ENCODE peak calls at places on chromosomes 13 and 19, in six cellular contexts. K, Y, T, Q, U and N are unnamed samples.

GRCh38 chr19:4970558-4971423 is 1.9 kb downstream of the KDM4B start:
- DNase-seq in K (no peak), Y (peak), T (no peak), Q (peak), U (peak), N (peak)

GRCh38 chr19:15101479-15102082 is 5.6 kb upstream of the SYDE1 start:
- DNase-seq in K (no peak), Y (peak), T (no peak), Q (peak), U (peak), N (peak)

GRCh38 chr13:28819046-28819747 is 942 bp upstream of the MTUS2 start:
- DNase-seq in K (no peak), Y (no peak), T (no peak), Q (peak), U (no peak), N (no peak)

GRCh38 chr19:6030214-6030507 is 52.2 kb upstream of the RANBP3 start:
- DNase-seq in K (no peak), Y (no peak), T (no peak), Q (no peak), U (no peak), N (no peak)

GRCh38 chr19:33700408-33700757 is 78.6 kb downstream of the CHST8 start:
- DNase-seq in K (no peak), Y (peak), T (no peak), Q (no peak), U (no peak), N (no peak)

GRCh38 chr19:7607874-7608560 is 12.4 kb downstream of the CAMSAP3 start:
- DNase-seq in K (no peak), Y (no peak), T (no peak), Q (no peak), U (no peak), N (no peak)

GRCh38 chr19:52230685-52231084 is 38.7 kb upstream of the ZNF766 start:
- DNase-seq in K (no peak), Y (no peak), T (no peak), Q (no peak), U (no peak), N (no peak)

GRCh38 chr19:55147408-55148251 is 1.4 kb downstream of the TNNT1 start:
- DNase-seq in K (no peak), Y (peak), T (no peak), Q (peak), U (no peak), N (no peak)

GRCh38 chr19:31278555-31279435 is 70.4 kb downstream of the TSHZ3 start:
- DNase-seq in K (no peak), Y (no peak), T (no peak), Q (no peak), U (no peak), N (no peak)

GRCh38 chr13:85230754-85231153 is 568.5 kb downstream of the SLITRK6 start:
- DNase-seq in K (no peak), Y (no peak), T (no peak), Q (no peak), U (no peak), N (no peak)

GRCh38 chr19:55493052-55493649 is 4.9 kb downstream of the SSC5D start:
- DNase-seq in K (no peak), Y (no peak), T (no peak), Q (no peak), U (no peak), N (no peak)

GRCh38 chr19:39246951-39247669 is 1.5 kb downstream of the IFNL4 start:
- DNase-seq in K (no peak), Y (no peak), T (no peak), Q (peak), U (no peak), N (no peak)

GRCh38 chr13:51785592-51786424 is 18.2 kb downstream of the DHRS12 start:
- DNase-seq in K (no peak), Y (peak), T (no peak), Q (no peak), U (no peak), N (no peak)

GRCh38 chr13:34030782-34031181 is 212.8 kb downstream of the RFC3 start:
- DNase-seq in K (no peak), Y (no peak), T (no peak), Q (no peak), U (no peak), N (no peak)

GRCh38 chr19:3976495-3977241 is 5.8 kb upstream of the DAPK3 start:
- DNase-seq in K (no peak), Y (peak), T (no peak), Q (peak), U (no peak), N (peak)

GRCh38 chr13:111202745-111203144 is 87.6 kb downstream of the ARHGEF7 start:
- DNase-seq in K (no peak), Y (peak), T (no peak), Q (peak), U (no peak), N (peak)

GRCh38 chr13:65921933-65922332 is 1308.2 kb downstream of the PCDH9 start:
- DNase-seq in K (no peak), Y (no peak), T (no peak), Q (no peak), U (no peak), N (no peak)

GRCh38 chr13:26967119-26968038 is 204.2 kb downstream of the USP12 start:
- DNase-seq in K (no peak), Y (peak), T (no peak), Q (no peak), U (no peak), N (no peak)

GRCh38 chr13:97459215-97459772 is 25.3 kb downstream of the RAP2A start:
- DNase-seq in K (peak), Y (no peak), T (no peak), Q (no peak), U (no peak), N (no peak)

GRCh38 chr13:76723551-76724232 is 162.5 kb downstream of the KCTD12 start:
- DNase-seq in K (no peak), Y (no peak), T (peak), Q (no peak), U (no peak), N (peak)

GRCh38 chr13:100535401-100536135 is 53.0 kb downstream of the GGACT start:
- DNase-seq in K (no peak), Y (no peak), T (no peak), Q (no peak), U (no peak), N (no peak)

GRCh38 chr19:48868196-48868886 is at the start of gene PLEKHA4:
- DNase-seq in K (no peak), Y (peak), T (no peak), Q (peak), U (no peak), N (no peak)

GRCh38 chr19:46015080-46015960 is 7.5 kb downstream of the PGLYRP1 start:
- DNase-seq in K (no peak), Y (peak), T (peak), Q (peak), U (no peak), N (no peak)

GRCh38 chr13:102609696-102610095 is 12.9 kb downstream of the TPP2 start:
- DNase-seq in K (no peak), Y (no peak), T (no peak), Q (no peak), U (no peak), N (no peak)

GRCh38 chr13:36680918-36681317 is 7.1 kb downstream of the SERTM1 start:
- DNase-seq in K (no peak), Y (no peak), T (no peak), Q (no peak), U (no peak), N (no peak)

GRCh38 chr19:8251025-8251472 is 41.9 kb downstream of the CERS4 start:
- DNase-seq in K (no peak), Y (no peak), T (no peak), Q (no peak), U (no peak), N (no peak)

GRCh38 chr19:4654437-4655361 is 15.4 kb downstream of the TNFAIP8L1 start:
- DNase-seq in K (no peak), Y (no peak), T (no peak), Q (no peak), U (peak), N (peak)

GRCh38 chr13:30696278-30697176 is 38.8 kb upstream of the ALOX5AP start:
- DNase-seq in K (no peak), Y (no peak), T (no peak), Q (no peak), U (no peak), N (peak)

GRCh38 chr19:15154002-15154612 is 46.7 kb downstream of the NOTCH3 start:
- DNase-seq in K (no peak), Y (peak), T (no peak), Q (peak), U (peak), N (no peak)

GRCh38 chr13:110244096-110244830 is 62.7 kb downstream of the COL4A1 start:
- DNase-seq in K (no peak), Y (no peak), T (no peak), Q (no peak), U (no peak), N (no peak)

GRCh38 chr13:98487522-98487921 is 89.4 kb downstream of the STK24 start:
- DNase-seq in K (no peak), Y (no peak), T (no peak), Q (no peak), U (no peak), N (no peak)

GRCh38 chr19:46737761-46738171 is 8.1 kb upstream of the FKRP start:
- DNase-seq in K (no peak), Y (no peak), T (no peak), Q (no peak), U (no peak), N (no peak)

GRCh38 chr19:41144403-41144802 is 30.2 kb downstream of the CYP2F1 start:
- DNase-seq in K (peak), Y (peak), T (peak), Q (peak), U (peak), N (peak)

GRCh38 chr13:109979186-109979585 is 192.8 kb upstream of the IRS2 start:
- DNase-seq in K (no peak), Y (no peak), T (no peak), Q (no peak), U (no peak), N (no peak)

GRCh38 chr13:50444726-50445125 is 398.8 kb downstream of the DLEU7 start:
- DNase-seq in K (no peak), Y (no peak), T (no peak), Q (no peak), U (no peak), N (no peak)

GRCh38 chr19:46963093-46963734 is 56.4 kb upstream of the NPAS1 start:
- DNase-seq in K (no peak), Y (no peak), T (no peak), Q (no peak), U (no peak), N (no peak)

GRCh38 chr13:30333601-30334000 is 26.2 kb upstream of the KATNAL1 start:
- DNase-seq in K (no peak), Y (no peak), T (no peak), Q (no peak), U (no peak), N (no peak)

GRCh38 chr13:42401376-42401775 is 129.4 kb downstream of the AKAP11 start:
- DNase-seq in K (no peak), Y (no peak), T (no peak), Q (no peak), U (no peak), N (no peak)

GRCh38 chr13:26184791-26185250 is 37.3 kb downstream of the RNF6 start:
- DNase-seq in K (peak), Y (peak), T (no peak), Q (peak), U (peak), N (peak)

DNA sequence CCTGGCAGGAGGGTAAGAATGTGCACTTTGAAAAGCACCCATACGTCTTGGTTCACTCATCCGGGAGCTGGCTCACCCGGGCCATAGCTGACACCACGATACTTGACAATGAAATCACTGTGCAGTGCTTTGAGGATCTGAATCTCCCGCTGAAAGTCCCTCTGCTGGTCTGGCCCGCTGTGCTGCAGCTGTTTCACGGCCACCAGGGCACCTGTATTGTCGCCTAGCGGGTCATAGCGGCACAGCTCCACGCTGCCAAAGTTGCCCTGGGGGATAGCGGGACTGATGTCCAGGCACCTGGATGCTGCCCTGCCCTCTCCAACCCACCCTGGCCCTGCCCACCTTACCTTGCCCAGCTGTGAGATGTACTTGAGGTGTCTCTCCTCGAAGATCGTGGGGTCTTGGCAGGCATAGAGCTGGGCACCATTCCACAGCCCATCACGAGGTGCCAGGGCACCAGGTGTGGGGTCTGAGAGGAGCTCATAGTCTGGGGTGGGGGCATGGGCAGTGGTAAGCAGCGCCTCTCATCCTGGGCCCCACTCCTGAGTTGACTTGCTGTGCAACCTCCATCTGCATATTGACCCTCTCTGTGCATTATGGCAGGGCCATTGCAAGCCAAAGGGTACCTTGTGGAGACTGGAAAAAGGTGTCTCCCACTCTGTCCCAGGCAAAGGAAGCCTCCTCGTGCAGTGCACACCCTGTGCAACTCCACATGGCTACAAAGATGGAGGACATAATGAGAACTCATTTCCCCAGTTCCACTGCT is 11.3 kb upstream of the INSL3 start:
- DNase-seq in K (no peak), Y (no peak), T (no peak), Q (no peak), U (no peak), N (no peak)
- TF ChIP-seq GABPA in K (no peak), Y (no peak), T (no peak), Q (no peak), U (no peak), N (no peak)

GRCh38 chr19:35995655-35995993 is 636 bp downstream of the SDHAF1 start:
- DNase-seq in K (no peak), Y (peak), T (no peak), Q (peak), U (peak), N (peak)
- TF ChIP-seq GABPA in K (peak), Y (peak), T (no peak), Q (no peak), U (peak), N (no peak)

GRCh38 chr19:43445426-43445825 is 20.0 kb downstream of the LYPD3 start:
- DNase-seq in K (no peak), Y (no peak), T (no peak), Q (no peak), U (no peak), N (no peak)

GRCh38 chr19:43446746-43447489 is 18.5 kb downstream of the LYPD3 start:
- DNase-seq in K (no peak), Y (peak), T (peak), Q (peak), U (peak), N (no peak)

GRCh38 chr19:43450545-43450997 is 14.8 kb downstream of the LYPD3 start:
- DNase-seq in K (no peak), Y (no peak), T (no peak), Q (no peak), U (no peak), N (no peak)

GRCh38 chr19:43444531-43445340 is 20.7 kb downstream of the LYPD3 start:
- DNase-seq in K (no peak), Y (no peak), T (no peak), Q (no peak), U (no peak), N (peak)

DNA sequence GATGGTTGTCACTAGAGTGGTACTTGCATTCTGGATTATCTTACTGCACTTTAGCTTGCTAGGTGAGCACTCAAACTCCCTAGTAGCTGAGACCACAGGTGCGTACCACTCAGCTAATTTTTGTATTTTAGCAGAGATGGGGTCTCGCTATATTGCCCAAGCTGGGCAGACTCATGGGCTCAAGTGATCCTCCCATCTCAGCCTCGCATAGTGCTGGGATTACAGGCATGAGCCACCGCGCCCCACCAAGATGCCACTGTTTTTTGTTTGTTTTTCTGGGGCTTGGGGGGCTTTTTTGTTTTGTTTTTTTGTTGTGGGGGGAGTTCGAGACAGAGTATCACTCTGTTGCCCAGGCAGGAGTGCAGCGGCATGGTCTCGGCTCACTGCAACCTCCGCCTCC is 17.8 kb downstream of the LYPD3 start:
- DNase-seq in K (no peak), Y (no peak), T (no peak), Q (no peak), U (no peak), N (no peak)
- TF ChIP-seq GABPA in K (no peak), Y (no peak), T (no peak), Q (no peak), U (no peak), N (no peak)

GRCh38 chr19:50475101-50475568 is 1.2 kb upstream of the EMC10 start:
- DNase-seq in K (no peak), Y (no peak), T (no peak), Q (no peak), U (no peak), N (no peak)
- TF ChIP-seq GABPA in K (no peak), Y (no peak), T (no peak), Q (no peak), U (no peak), N (no peak)

GRCh38 chr19:14061081-14061749 is 661 bp downstream of the PALM3 start:
- DNase-seq in K (no peak), Y (peak), T (no peak), Q (no peak), U (peak), N (no peak)

GRCh38 chr19:14062558-14062855 is 631 bp upstream of the PALM3 start:
- DNase-seq in K (no peak), Y (no peak), T (no peak), Q (no peak), U (no peak), N (no peak)

GRCh38 chr19:14059652-14060155 is 2.2 kb downstream of the PALM3 start:
- DNase-seq in K (no peak), Y (peak), T (no peak), Q (peak), U (peak), N (no peak)

GRCh38 chr19:14063100-14063499 is 1.2 kb upstream of the PALM3 start:
- DNase-seq in K (no peak), Y (no peak), T (no peak), Q (no peak), U (no peak), N (no peak)

GRCh38 chr19:14061751-14062557 is at the start of gene PALM3:
- DNase-seq in K (no peak), Y (peak), T (no peak), Q (no peak), U (no peak), N (no peak)
- TF ChIP-seq GABPA in K (no peak), Y (no peak), T (no peak), Q (no peak), U (no peak), N (no peak)

DNA sequence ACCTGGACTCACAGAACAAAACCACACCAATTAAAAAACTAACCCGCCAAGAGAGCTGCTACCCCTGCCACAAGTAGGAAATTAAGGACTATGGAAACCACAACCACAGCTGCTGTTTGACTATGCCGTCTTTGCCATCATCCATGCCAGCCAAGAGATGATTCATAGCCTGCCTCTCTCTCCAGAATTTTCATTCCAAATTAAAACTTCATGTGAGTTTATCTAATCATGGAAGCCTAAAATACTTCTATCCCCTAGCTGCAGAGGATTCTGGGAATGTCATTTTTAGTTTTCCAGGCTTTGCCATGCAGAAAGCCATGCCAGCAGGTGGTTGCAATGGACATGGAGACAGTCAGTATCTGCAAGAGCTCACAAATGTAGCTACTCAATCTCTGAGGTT is 27.6 kb upstream of the GTF2F2 start:
- DNase-seq in K (no peak), Y (no peak), T (no peak), Q (no peak), U (no peak), N (peak)
- TF ChIP-seq GABPA in K (no peak), Y (no peak), T (no peak), Q (no peak), U (no peak), N (no peak)